ENCODE peak calls at places on chromosomes 11 and 22, in five cellular contexts. S, W, L, E and Y are unnamed samples.

GRCh38 chr11:106309070-106309684 is 231.7 kb downstream of the AASDHPPT start:
- DNase-seq in L (no peak), E (no peak), S (no peak), W (no peak), Y (no peak)

GRCh38 chr11:68012843-68013610 is 2.9 kb downstream of the ALDH3B1 start:
- DNase-seq in L (peak; percentile 93), S (no peak), E (no peak), W (no peak), Y (peak; percentile 92)

GRCh38 chr22:23233084-23233501 is 52.8 kb downstream of the BCR start:
- DNase-seq in L (peak; percentile 31), W (no peak), S (no peak), E (no peak), Y (no peak)

GRCh38 chr11:117633976-117634755 is 162.8 kb downstream of the DSCAML1 start:
- DNase-seq in L (no peak), E (no peak), S (no peak), W (no peak), Y (no peak)

GRCh38 chr22:30689622-30690021 is 5.1 kb upstream of the OSBP2 start:
- DNase-seq in S (no peak), W (no peak), E (no peak), L (no peak), Y (no peak)

GRCh38 chr11:38538866-38539651 is 1941.0 kb upstream of the RAG2 start:
- DNase-seq in W (no peak), L (no peak), E (no peak), S (no peak), Y (no peak)

GRCh38 chr11:76628408-76628947 is 42.1 kb downstream of the LRRC32 start:
- DNase-seq in E (no peak), W (no peak), S (no peak), L (no peak), Y (no peak)

GRCh38 chr11:128502736-128503135 is 84.6 kb downstream of the ETS1 start:
- DNase-seq in L (peak; percentile 88), W (no peak), E (no peak), S (peak; percentile 80), Y (no peak)

GRCh38 chr11:86919557-86920210 is 35.5 kb downstream of the FZD4 start:
- DNase-seq in W (peak; percentile 20), E (no peak), S (peak; percentile 88), L (peak; percentile 86), Y (peak; percentile 70)

GRCh38 chr22:44384981-44385610 is 72.3 kb upstream of the SHISAL1 start:
- DNase-seq in L (no peak), E (no peak), S (no peak), W (no peak), Y (no peak)

GRCh38 chr11:533586-534196 is 1.7 kb downstream of the HRAS start:
- DNase-seq in W (no peak), S (no peak), E (no peak), L (no peak), Y (no peak)

GRCh38 chr22:26172389-26172990 is 3.2 kb downstream of the SEZ6L start:
- DNase-seq in E (no peak), W (peak; percentile 46), S (peak; percentile 8), L (peak; percentile 1), Y (peak; percentile 6)

GRCh38 chr11:396511-396947 is 2.5 kb downstream of the PKP3 start:
- DNase-seq in W (no peak), E (no peak), S (peak; percentile 40), L (peak; percentile 33), Y (no peak)

GRCh38 chr11:44861829-44862545 is 88.7 kb downstream of the TP53I11 start:
- DNase-seq in E (peak; percentile 58), L (peak; percentile 98), S (peak; percentile 79), W (no peak), Y (peak; percentile 96)

GRCh38 chr22:31945971-31946680 is 1.8 kb downstream of the YWHAH start:
- DNase-seq in E (no peak), S (peak; percentile 27), W (no peak), L (no peak), Y (no peak)